ENCODE peak calls at places on chromosome 1, in seven cellular contexts. One of them, this sample, is unnamed.

GRCh38 chr1:94143173-94143808 is 22.3 kb upstream of the ABCA4 start:
- DNase-seq in transverse colon: no peak
- DNase-seq in psoas muscle: no peak
- DNase-seq in kidney epithelial cell: no peak
- DNase-seq in SJCRH30: no peak
- DNase-seq in GM06990: no peak
- DNase-seq in CD8-positive, alpha-beta T cell: no peak
- DNase-seq in this sample: no peak

GRCh38 chr1:2463396-2463795 is 12.7 kb upstream of the PLCH2 start:
- DNase-seq in transverse colon: no peak
- DNase-seq in psoas muscle: no peak
- DNase-seq in kidney epithelial cell: no peak
- DNase-seq in SJCRH30: no peak
- DNase-seq in GM06990: no peak
- DNase-seq in CD8-positive, alpha-beta T cell: no peak
- DNase-seq in this sample: no peak

GRCh38 chr1:203401151-203401550 is 50.2 kb upstream of the FMOD start:
- DNase-seq in transverse colon: no peak
- DNase-seq in psoas muscle: no peak
- DNase-seq in kidney epithelial cell: no peak
- DNase-seq in SJCRH30: no peak
- DNase-seq in GM06990: no peak
- DNase-seq in CD8-positive, alpha-beta T cell: no peak
- DNase-seq in this sample: no peak

GRCh38 chr1:208909011-208909410 is 664.8 kb upstream of the PLXNA2 start:
- DNase-seq in transverse colon: no peak
- DNase-seq in psoas muscle: no peak
- DNase-seq in kidney epithelial cell: no peak
- DNase-seq in SJCRH30: no peak
- DNase-seq in GM06990: no peak
- DNase-seq in CD8-positive, alpha-beta T cell: no peak
- DNase-seq in this sample: no peak

GRCh38 chr1:245686006-245686405 is 531.2 kb downstream of the KIF26B start:
- DNase-seq in transverse colon: no peak
- DNase-seq in psoas muscle: no peak
- DNase-seq in kidney epithelial cell: no peak
- DNase-seq in SJCRH30: no peak
- DNase-seq in GM06990: no peak
- DNase-seq in CD8-positive, alpha-beta T cell: no peak
- DNase-seq in this sample: no peak

GRCh38 chr1:38789498-38790169 is 69.9 kb downstream of the RRAGC start:
- DNase-seq in transverse colon: no peak
- DNase-seq in psoas muscle: no peak
- DNase-seq in kidney epithelial cell: no peak
- DNase-seq in SJCRH30: peak
- DNase-seq in GM06990: no peak
- DNase-seq in CD8-positive, alpha-beta T cell: no peak
- DNase-seq in this sample: no peak

GRCh38 chr1:114345930-114346479 is 165.0 kb downstream of the TRIM33 start:
- DNase-seq in transverse colon: no peak
- DNase-seq in psoas muscle: peak
- DNase-seq in kidney epithelial cell: no peak
- DNase-seq in SJCRH30: no peak
- DNase-seq in GM06990: no peak
- DNase-seq in CD8-positive, alpha-beta T cell: no peak
- DNase-seq in this sample: no peak

GRCh38 chr1:25766721-25767436 is 33.1 kb upstream of the SELENON start:
- DNase-seq in transverse colon: no peak
- DNase-seq in psoas muscle: no peak
- DNase-seq in kidney epithelial cell: no peak
- DNase-seq in SJCRH30: no peak
- DNase-seq in GM06990: no peak
- DNase-seq in CD8-positive, alpha-beta T cell: no peak
- DNase-seq in this sample: no peak

GRCh38 chr1:90400121-90400520 is 317.0 kb downstream of the BARHL2 start:
- DNase-seq in transverse colon: no peak
- DNase-seq in psoas muscle: no peak
- DNase-seq in kidney epithelial cell: no peak
- DNase-seq in SJCRH30: no peak
- DNase-seq in GM06990: no peak
- DNase-seq in CD8-positive, alpha-beta T cell: no peak
- DNase-seq in this sample: no peak

GRCh38 chr1:228898582-228898992 is 163.3 kb downstream of the RHOU start:
- DNase-seq in transverse colon: no peak
- DNase-seq in psoas muscle: no peak
- DNase-seq in kidney epithelial cell: no peak
- DNase-seq in SJCRH30: no peak
- DNase-seq in GM06990: peak
- DNase-seq in CD8-positive, alpha-beta T cell: no peak
- DNase-seq in this sample: no peak

GRCh38 chr1:167227934-167228378 is 7.3 kb downstream of the POU2F1 start:
- DNase-seq in transverse colon: no peak
- DNase-seq in psoas muscle: no peak
- DNase-seq in kidney epithelial cell: no peak
- DNase-seq in SJCRH30: no peak
- DNase-seq in GM06990: no peak
- DNase-seq in CD8-positive, alpha-beta T cell: no peak
- DNase-seq in this sample: no peak

GRCh38 chr1:4424254-4424653 is 230.2 kb upstream of the AJAP1 start:
- DNase-seq in transverse colon: no peak
- DNase-seq in psoas muscle: no peak
- DNase-seq in kidney epithelial cell: no peak
- DNase-seq in SJCRH30: no peak
- DNase-seq in GM06990: no peak
- DNase-seq in CD8-positive, alpha-beta T cell: no peak
- DNase-seq in this sample: no peak

GRCh38 chr1:72241397-72241796 is 40.9 kb downstream of the NEGR1 start:
- DNase-seq in transverse colon: no peak
- DNase-seq in psoas muscle: no peak
- DNase-seq in kidney epithelial cell: peak
- DNase-seq in SJCRH30: no peak
- DNase-seq in GM06990: no peak
- DNase-seq in CD8-positive, alpha-beta T cell: no peak
- DNase-seq in this sample: no peak

GRCh38 chr1:11143907-11144306 is 44.2 kb upstream of the EXOSC10 start:
- DNase-seq in transverse colon: no peak
- DNase-seq in psoas muscle: no peak
- DNase-seq in kidney epithelial cell: no peak
- DNase-seq in SJCRH30: no peak
- DNase-seq in GM06990: no peak
- DNase-seq in CD8-positive, alpha-beta T cell: no peak
- DNase-seq in this sample: no peak

GRCh38 chr1:109479901-109480300 is 3.8 kb upstream of the ATXN7L2 start:
- DNase-seq in transverse colon: no peak
- DNase-seq in psoas muscle: no peak
- DNase-seq in kidney epithelial cell: no peak
- DNase-seq in SJCRH30: no peak
- DNase-seq in GM06990: no peak
- DNase-seq in CD8-positive, alpha-beta T cell: no peak
- DNase-seq in this sample: no peak

GRCh38 chr1:34190692-34191091 is 14.0 kb downstream of the C1orf94 start:
- DNase-seq in transverse colon: no peak
- DNase-seq in psoas muscle: no peak
- DNase-seq in kidney epithelial cell: no peak
- DNase-seq in SJCRH30: no peak
- DNase-seq in GM06990: no peak
- DNase-seq in CD8-positive, alpha-beta T cell: no peak
- DNase-seq in this sample: no peak

GRCh38 chr1:193070942-193071341 is 11.5 kb downstream of the RO60 start:
- DNase-seq in transverse colon: no peak
- DNase-seq in psoas muscle: no peak
- DNase-seq in kidney epithelial cell: no peak
- DNase-seq in SJCRH30: no peak
- DNase-seq in GM06990: no peak
- DNase-seq in CD8-positive, alpha-beta T cell: no peak
- DNase-seq in this sample: no peak
- H3K4me3 ChIP-seq in transverse colon: no peak
- H3K4me3 ChIP-seq in psoas muscle: no peak
- H3K4me3 ChIP-seq in kidney epithelial cell: no peak
- H3K4me3 ChIP-seq in SJCRH30: no peak
- H3K4me3 ChIP-seq in GM06990: no peak
- H3K4me3 ChIP-seq in CD8-positive, alpha-beta T cell: no peak
- H3K4me3 ChIP-seq in this sample: no peak

DNA sequence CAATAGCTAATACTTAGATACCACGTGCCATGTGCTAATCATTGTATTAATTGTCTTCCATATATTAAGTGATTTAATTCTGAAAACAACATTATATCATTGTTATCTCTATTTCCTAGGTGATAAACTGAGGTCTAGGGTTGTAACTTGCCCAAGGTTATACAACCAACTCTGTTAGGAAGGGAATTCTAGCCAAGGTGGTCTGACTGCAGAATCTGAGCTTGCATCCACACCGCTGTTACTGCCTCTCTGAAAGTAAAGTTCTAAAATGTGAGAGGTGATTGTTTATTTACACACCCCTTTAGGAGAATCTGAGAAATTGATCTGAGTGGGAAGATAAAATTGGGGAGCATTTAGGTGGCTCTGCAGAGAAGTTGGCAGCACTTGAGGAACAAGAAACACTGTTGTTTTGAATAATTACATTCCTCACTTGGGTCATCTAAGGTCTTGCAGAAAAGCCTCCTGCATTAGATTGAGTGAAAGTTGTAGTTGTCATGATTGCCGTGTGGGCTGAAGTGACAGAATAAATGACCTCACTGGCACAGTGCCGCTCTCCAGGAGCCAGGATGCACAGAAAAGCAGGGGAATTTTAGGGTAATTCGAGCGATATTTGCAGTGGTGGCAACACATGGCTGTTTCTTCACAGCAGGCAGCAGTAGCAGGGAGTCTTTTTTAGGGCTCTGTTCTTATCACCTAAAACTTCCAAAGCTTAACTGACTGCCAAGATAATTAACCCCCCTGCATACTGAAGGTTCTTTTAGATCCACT is 121.7 kb downstream of the ADGRL4 start:
- DNase-seq in transverse colon: no peak
- DNase-seq in psoas muscle: no peak
- DNase-seq in kidney epithelial cell: no peak
- DNase-seq in SJCRH30: peak
- DNase-seq in GM06990: no peak
- DNase-seq in CD8-positive, alpha-beta T cell: no peak
- DNase-seq in this sample: no peak
- H3K4me3 ChIP-seq in transverse colon: no peak
- H3K4me3 ChIP-seq in psoas muscle: no peak
- H3K4me3 ChIP-seq in kidney epithelial cell: no peak
- H3K4me3 ChIP-seq in SJCRH30: no peak
- H3K4me3 ChIP-seq in GM06990: no peak
- H3K4me3 ChIP-seq in CD8-positive, alpha-beta T cell: no peak
- H3K4me3 ChIP-seq in this sample: no peak

GRCh38 chr1:85048296-85049064 is at the start of gene MCOLN3:
- DNase-seq in transverse colon: peak
- DNase-seq in psoas muscle: peak
- DNase-seq in kidney epithelial cell: no peak
- DNase-seq in SJCRH30: peak
- DNase-seq in GM06990: peak
- DNase-seq in CD8-positive, alpha-beta T cell: peak
- DNase-seq in this sample: no peak
- H3K4me3 ChIP-seq in transverse colon: peak
- H3K4me3 ChIP-seq in psoas muscle: peak
- H3K4me3 ChIP-seq in kidney epithelial cell: peak
- H3K4me3 ChIP-seq in SJCRH30: peak
- H3K4me3 ChIP-seq in GM06990: peak
- H3K4me3 ChIP-seq in CD8-positive, alpha-beta T cell: peak
- H3K4me3 ChIP-seq in this sample: peak

GRCh38 chr1:100411019-100411418 is 58.7 kb downstream of the CDC14A start:
- DNase-seq in transverse colon: no peak
- DNase-seq in psoas muscle: no peak
- DNase-seq in kidney epithelial cell: no peak
- DNase-seq in SJCRH30: no peak
- DNase-seq in GM06990: no peak
- DNase-seq in CD8-positive, alpha-beta T cell: no peak
- DNase-seq in this sample: no peak

GRCh38 chr1:100411574-100411973 is 59.3 kb downstream of the CDC14A start:
- DNase-seq in transverse colon: no peak
- DNase-seq in psoas muscle: no peak
- DNase-seq in kidney epithelial cell: no peak
- DNase-seq in SJCRH30: no peak
- DNase-seq in GM06990: no peak
- DNase-seq in CD8-positive, alpha-beta T cell: no peak
- DNase-seq in this sample: no peak

GRCh38 chr1:100412980-100413379 is 60.7 kb downstream of the CDC14A start:
- DNase-seq in transverse colon: no peak
- DNase-seq in psoas muscle: no peak
- DNase-seq in kidney epithelial cell: no peak
- DNase-seq in SJCRH30: no peak
- DNase-seq in GM06990: no peak
- DNase-seq in CD8-positive, alpha-beta T cell: no peak
- DNase-seq in this sample: no peak

GRCh38 chr1:100415217-100415778 is 63.0 kb downstream of the CDC14A start:
- DNase-seq in transverse colon: no peak
- DNase-seq in psoas muscle: no peak
- DNase-seq in kidney epithelial cell: no peak
- DNase-seq in SJCRH30: no peak
- DNase-seq in GM06990: no peak
- DNase-seq in CD8-positive, alpha-beta T cell: no peak
- DNase-seq in this sample: no peak

GRCh38 chr1:100414693-100415092 is 62.4 kb downstream of the CDC14A start:
- DNase-seq in transverse colon: no peak
- DNase-seq in psoas muscle: no peak
- DNase-seq in kidney epithelial cell: no peak
- DNase-seq in SJCRH30: no peak
- DNase-seq in GM06990: no peak
- DNase-seq in CD8-positive, alpha-beta T cell: peak
- DNase-seq in this sample: no peak
- H3K4me3 ChIP-seq in transverse colon: no peak
- H3K4me3 ChIP-seq in psoas muscle: no peak
- H3K4me3 ChIP-seq in kidney epithelial cell: no peak
- H3K4me3 ChIP-seq in SJCRH30: no peak
- H3K4me3 ChIP-seq in GM06990: no peak
- H3K4me3 ChIP-seq in CD8-positive, alpha-beta T cell: no peak
- H3K4me3 ChIP-seq in this sample: no peak

This sample was measured in AG04449.